ENCODE peak calls at places on chromosome 9, in eight cellular contexts. C, E, I, K, G, X, W and O are unnamed samples.

GRCh38 chr9:27430754-27431540 is 93.1 kb upstream of the IFNK start:
- DNase-seq in I (no peak), X (no peak), W (no peak), C (no peak), G (no peak), E (no peak), K (no peak), O (no peak)

GRCh38 chr9:120916573-120916972 is 10.0 kb downstream of the TRAF1 start:
- DNase-seq in C (no peak), G (no peak), K (peak), E (no peak), W (no peak), X (no peak), I (no peak), O (peak)

GRCh38 chr9:127567119-127567897 is 44.8 kb upstream of the STXBP1 start:
- DNase-seq in C (no peak), G (peak), I (peak), K (peak), W (no peak), E (no peak), X (peak), O (no peak)

GRCh38 chr9:125785187-125785840 is 38.1 kb downstream of the PBX3 start:
- DNase-seq in W (peak), C (no peak), I (no peak), G (no peak), E (peak), K (no peak), X (no peak), O (peak)

GRCh38 chr9:35904966-35905781 is 828 bp upstream of the HRCT1 start:
- DNase-seq in G (no peak), K (no peak), W (no peak), C (peak), E (no peak), I (peak), X (no peak), O (no peak)

GRCh38 chr9:113664176-113664875 is 200.8 kb downstream of the RGS3 start:
- DNase-seq in E (no peak), I (no peak), K (no peak), W (no peak), G (no peak), X (no peak), C (no peak), O (no peak)

GRCh38 chr9:28086881-28087280 is 513.6 kb upstream of the C9orf72 start:
- DNase-seq in K (no peak), I (no peak), E (no peak), G (no peak), C (peak), W (no peak), X (no peak), O (no peak)

GRCh38 chr9:93081081-93081529 is 14.9 kb upstream of the CARD19 start:
- DNase-seq in I (no peak), E (no peak), C (no peak), X (no peak), K (no peak), W (no peak), G (no peak), O (no peak)

GRCh38 chr9:96413312-96414221 is 4.6 kb downstream of the ZNF367 start:
- DNase-seq in G (no peak), I (no peak), C (no peak), E (no peak), X (no peak), W (no peak), K (no peak), O (peak)

GRCh38 chr9:116576386-116576785 is 110.7 kb upstream of the TRIM32 start:
- DNase-seq in K (no peak), G (no peak), E (no peak), W (no peak), C (no peak), X (no peak), I (no peak), O (no peak)

GRCh38 chr9:27124151-27124550 is 15.1 kb downstream of the TEK start:
- DNase-seq in K (no peak), I (no peak), E (no peak), W (no peak), X (no peak), G (no peak), C (no peak), O (no peak)

GRCh38 chr9:2284770-2285169 is 269.6 kb downstream of the SMARCA2 start:
- DNase-seq in I (no peak), G (no peak), C (no peak), W (no peak), K (no peak), X (no peak), E (no peak), O (no peak)

GRCh38 chr9:82492274-82492673 is 503.7 kb downstream of the SPATA31D1 start:
- DNase-seq in C (no peak), W (no peak), X (no peak), K (no peak), G (no peak), E (no peak), I (no peak), O (no peak)

GRCh38 chr9:114690308-114690707 is 8.3 kb upstream of the TEX48 start:
- DNase-seq in C (no peak), E (peak), K (peak), G (no peak), I (peak), X (no peak), W (no peak), O (no peak)

GRCh38 chr9:120360046-120360445 is 219.9 kb downstream of the CDK5RAP2 start:
- DNase-seq in K (no peak), E (no peak), C (no peak), I (no peak), X (no peak), W (no peak), G (no peak), O (no peak)

GRCh38 chr9:32348289-32348688 is 36.2 kb upstream of the ACO1 start:
- DNase-seq in W (no peak), K (no peak), E (no peak), C (no peak), I (no peak), G (no peak), X (no peak), O (no peak)

GRCh38 chr9:121288874-121289553 is 21.1 kb downstream of the GSN start:
- DNase-seq in G (no peak), C (no peak), I (peak), K (no peak), X (peak), W (no peak), E (no peak), O (peak)

GRCh38 chr9:123268950-123269302 is 540 bp upstream of the STRBP start:
- DNase-seq in C (no peak), X (no peak), W (no peak), K (no peak), G (no peak), I (no peak), E (no peak), O (no peak)

GRCh38 chr9:73093740-73094379 is 57.8 kb upstream of the ANXA1 start:
- DNase-seq in G (no peak), X (no peak), I (no peak), K (peak), E (no peak), C (no peak), W (no peak), O (no peak)

GRCh38 chr9:16803648-16804047 is 66.8 kb downstream of the BNC2 start:
- DNase-seq in C (no peak), W (no peak), X (no peak), E (no peak), I (no peak), K (no peak), G (no peak), O (no peak)

GRCh38 chr9:69805962-69806633 is 14.5 kb upstream of the CFAP95 start:
- DNase-seq in C (no peak), G (no peak), X (no peak), K (no peak), E (no peak), W (no peak), I (no peak), O (peak)

GRCh38 chr9:36441966-36442365 is 41.9 kb upstream of the RNF38 start:
- DNase-seq in G (no peak), I (no peak), W (no peak), K (no peak), E (no peak), X (no peak), C (no peak), O (no peak)

GRCh38 chr9:115157245-115157674 is 39.3 kb upstream of the TNC start:
- DNase-seq in K (peak), X (no peak), E (no peak), G (peak), W (no peak), I (peak), C (peak), O (no peak)

GRCh38 chr9:133572821-133573361 is 36.3 kb downstream of the FAM163B start:
- DNase-seq in E (no peak), I (no peak), G (no peak), C (no peak), X (no peak), K (no peak), W (no peak), O (peak)

GRCh38 chr9:129640086-129640870 is 1.7 kb downstream of the ASB6 start:
- DNase-seq in X (no peak), I (no peak), E (no peak), C (peak), G (no peak), W (no peak), K (no peak), O (no peak)